ENCODE peak calls at places on chromosome 9, in nine cellular contexts. One of them, this sample, is unnamed.

GRCh38 chr9:136925414-136926153 is 19.0 kb downstream of the FBXW5 start:
- DNase-seq in HCT116: no peak
- DNase-seq in transverse colon: no peak
- DNase-seq in sigmoid colon: no peak
- DNase-seq in suprapubic skin: no peak
- DNase-seq in breast epithelium: no peak
- DNase-seq in GM23338: no peak
- DNase-seq in H1: no peak
- DNase-seq in stomach: no peak
- DNase-seq in this sample: no peak

GRCh38 chr9:8871796-8872470 is 1072.4 kb upstream of the DMAC1 start:
- DNase-seq in HCT116: no peak
- DNase-seq in transverse colon: no peak
- DNase-seq in sigmoid colon: no peak
- DNase-seq in suprapubic skin: no peak
- DNase-seq in breast epithelium: no peak
- DNase-seq in GM23338: no peak
- DNase-seq in H1: no peak
- DNase-seq in stomach: no peak
- DNase-seq in this sample: no peak

GRCh38 chr9:4530375-4530774 is 40.1 kb downstream of the SLC1A1 start:
- DNase-seq in HCT116: peak
- DNase-seq in transverse colon: no peak
- DNase-seq in sigmoid colon: no peak
- DNase-seq in suprapubic skin: no peak
- DNase-seq in breast epithelium: no peak
- DNase-seq in GM23338: no peak
- DNase-seq in H1: no peak
- DNase-seq in stomach: no peak
- DNase-seq in this sample: no peak

GRCh38 chr9:122807271-122807900 is 7.5 kb downstream of the OR1K1 start:
- DNase-seq in HCT116: no peak
- DNase-seq in transverse colon: no peak
- DNase-seq in sigmoid colon: no peak
- DNase-seq in suprapubic skin: no peak
- DNase-seq in breast epithelium: no peak
- DNase-seq in GM23338: no peak
- DNase-seq in H1: no peak
- DNase-seq in stomach: no peak
- DNase-seq in this sample: no peak

GRCh38 chr9:124716795-124717194 is 54.3 kb downstream of the NR6A1 start:
- DNase-seq in HCT116: peak
- DNase-seq in transverse colon: no peak
- DNase-seq in sigmoid colon: no peak
- DNase-seq in suprapubic skin: no peak
- DNase-seq in breast epithelium: no peak
- DNase-seq in GM23338: no peak
- DNase-seq in H1: no peak
- DNase-seq in stomach: no peak
- DNase-seq in this sample: no peak

GRCh38 chr9:120872775-120873502 is 4.0 kb downstream of the PHF19 start:
- DNase-seq in HCT116: no peak
- DNase-seq in transverse colon: no peak
- DNase-seq in sigmoid colon: no peak
- DNase-seq in suprapubic skin: no peak
- DNase-seq in breast epithelium: no peak
- DNase-seq in GM23338: no peak
- DNase-seq in H1: no peak
- DNase-seq in stomach: no peak
- DNase-seq in this sample: no peak

GRCh38 chr9:70811638-70812037 is 309.8 kb downstream of the TRPM3 start:
- DNase-seq in HCT116: no peak
- DNase-seq in transverse colon: no peak
- DNase-seq in sigmoid colon: no peak
- DNase-seq in suprapubic skin: no peak
- DNase-seq in breast epithelium: no peak
- DNase-seq in GM23338: no peak
- DNase-seq in H1: no peak
- DNase-seq in stomach: no peak
- DNase-seq in this sample: no peak

GRCh38 chr9:91089405-91090131 is 272.1 kb downstream of the AUH start:
- DNase-seq in HCT116: no peak
- DNase-seq in transverse colon: peak
- DNase-seq in sigmoid colon: peak
- DNase-seq in suprapubic skin: no peak
- DNase-seq in breast epithelium: no peak
- DNase-seq in GM23338: peak
- DNase-seq in H1: no peak
- DNase-seq in stomach: peak
- DNase-seq in this sample: no peak

GRCh38 chr9:100440071-100440470 is 13.1 kb downstream of the MSANTD3 start:
- DNase-seq in HCT116: no peak
- DNase-seq in transverse colon: no peak
- DNase-seq in sigmoid colon: no peak
- DNase-seq in suprapubic skin: no peak
- DNase-seq in breast epithelium: no peak
- DNase-seq in GM23338: no peak
- DNase-seq in H1: no peak
- DNase-seq in stomach: no peak
- DNase-seq in this sample: no peak

GRCh38 chr9:133149130-133150015 is 14.3 kb downstream of the GBGT1 start:
- DNase-seq in HCT116: peak
- DNase-seq in transverse colon: peak
- DNase-seq in sigmoid colon: peak
- DNase-seq in suprapubic skin: peak
- DNase-seq in breast epithelium: peak
- DNase-seq in GM23338: peak
- DNase-seq in H1: peak
- DNase-seq in stomach: peak
- DNase-seq in this sample: peak
- TF ChIP-seq POLR2AphosphoS5 in HCT116: peak
- TF ChIP-seq POLR2AphosphoS5 in transverse colon: peak
- TF ChIP-seq POLR2AphosphoS5 in sigmoid colon: peak
- TF ChIP-seq POLR2AphosphoS5 in suprapubic skin: peak
- TF ChIP-seq POLR2AphosphoS5 in breast epithelium: peak
- TF ChIP-seq POLR2AphosphoS5 in GM23338: peak
- TF ChIP-seq POLR2AphosphoS5 in H1: peak
- TF ChIP-seq POLR2AphosphoS5 in stomach: peak
- TF ChIP-seq POLR2AphosphoS5 in this sample: peak

GRCh38 chr9:127912296-127912695 is 4.5 kb downstream of the ST6GALNAC4 start:
- DNase-seq in HCT116: no peak
- DNase-seq in transverse colon: peak
- DNase-seq in sigmoid colon: no peak
- DNase-seq in suprapubic skin: no peak
- DNase-seq in breast epithelium: no peak
- DNase-seq in GM23338: no peak
- DNase-seq in H1: no peak
- DNase-seq in stomach: no peak
- DNase-seq in this sample: no peak
- TF ChIP-seq POLR2AphosphoS5 in HCT116: no peak
- TF ChIP-seq POLR2AphosphoS5 in transverse colon: no peak
- TF ChIP-seq POLR2AphosphoS5 in sigmoid colon: no peak
- TF ChIP-seq POLR2AphosphoS5 in suprapubic skin: no peak
- TF ChIP-seq POLR2AphosphoS5 in breast epithelium: no peak
- TF ChIP-seq POLR2AphosphoS5 in GM23338: no peak
- TF ChIP-seq POLR2AphosphoS5 in H1: no peak
- TF ChIP-seq POLR2AphosphoS5 in stomach: no peak
- TF ChIP-seq POLR2AphosphoS5 in this sample: no peak

GRCh38 chr9:113546566-113546965 is 83.0 kb downstream of the RGS3 start:
- DNase-seq in HCT116: no peak
- DNase-seq in transverse colon: no peak
- DNase-seq in sigmoid colon: peak
- DNase-seq in suprapubic skin: peak
- DNase-seq in breast epithelium: no peak
- DNase-seq in GM23338: no peak
- DNase-seq in H1: no peak
- DNase-seq in stomach: no peak
- DNase-seq in this sample: no peak

GRCh38 chr9:113545068-113545467 is 81.5 kb downstream of the RGS3 start:
- DNase-seq in HCT116: no peak
- DNase-seq in transverse colon: no peak
- DNase-seq in sigmoid colon: peak
- DNase-seq in suprapubic skin: no peak
- DNase-seq in breast epithelium: no peak
- DNase-seq in GM23338: no peak
- DNase-seq in H1: no peak
- DNase-seq in stomach: no peak
- DNase-seq in this sample: no peak

GRCh38 chr9:113544001-113544340 is 80.4 kb downstream of the RGS3 start:
- DNase-seq in HCT116: no peak
- DNase-seq in transverse colon: no peak
- DNase-seq in sigmoid colon: no peak
- DNase-seq in suprapubic skin: no peak
- DNase-seq in breast epithelium: no peak
- DNase-seq in GM23338: no peak
- DNase-seq in H1: no peak
- DNase-seq in stomach: no peak
- DNase-seq in this sample: no peak

GRCh38 chr9:113547501-113547900 is 84.0 kb downstream of the RGS3 start:
- DNase-seq in HCT116: no peak
- DNase-seq in transverse colon: no peak
- DNase-seq in sigmoid colon: no peak
- DNase-seq in suprapubic skin: no peak
- DNase-seq in breast epithelium: no peak
- DNase-seq in GM23338: no peak
- DNase-seq in H1: no peak
- DNase-seq in stomach: no peak
- DNase-seq in this sample: no peak

GRCh38 chr9:113548221-113549041 is 84.9 kb downstream of the RGS3 start:
- DNase-seq in HCT116: no peak
- DNase-seq in transverse colon: peak
- DNase-seq in sigmoid colon: peak
- DNase-seq in suprapubic skin: no peak
- DNase-seq in breast epithelium: peak
- DNase-seq in GM23338: peak
- DNase-seq in H1: no peak
- DNase-seq in stomach: peak
- DNase-seq in this sample: no peak
- TF ChIP-seq POLR2AphosphoS5 in HCT116: no peak
- TF ChIP-seq POLR2AphosphoS5 in transverse colon: no peak
- TF ChIP-seq POLR2AphosphoS5 in sigmoid colon: no peak
- TF ChIP-seq POLR2AphosphoS5 in suprapubic skin: no peak
- TF ChIP-seq POLR2AphosphoS5 in breast epithelium: no peak
- TF ChIP-seq POLR2AphosphoS5 in GM23338: no peak
- TF ChIP-seq POLR2AphosphoS5 in H1: no peak
- TF ChIP-seq POLR2AphosphoS5 in stomach: peak
- TF ChIP-seq POLR2AphosphoS5 in this sample: no peak

GRCh38 chr9:77163889-77164288 is 13.4 kb upstream of the VPS13A start:
- DNase-seq in HCT116: no peak
- DNase-seq in transverse colon: no peak
- DNase-seq in sigmoid colon: no peak
- DNase-seq in suprapubic skin: no peak
- DNase-seq in breast epithelium: no peak
- DNase-seq in GM23338: no peak
- DNase-seq in H1: no peak
- DNase-seq in stomach: no peak
- DNase-seq in this sample: no peak
- TF ChIP-seq POLR2AphosphoS5 in HCT116: no peak
- TF ChIP-seq POLR2AphosphoS5 in transverse colon: no peak
- TF ChIP-seq POLR2AphosphoS5 in sigmoid colon: no peak
- TF ChIP-seq POLR2AphosphoS5 in suprapubic skin: no peak
- TF ChIP-seq POLR2AphosphoS5 in breast epithelium: no peak
- TF ChIP-seq POLR2AphosphoS5 in GM23338: no peak
- TF ChIP-seq POLR2AphosphoS5 in H1: no peak
- TF ChIP-seq POLR2AphosphoS5 in stomach: no peak
- TF ChIP-seq POLR2AphosphoS5 in this sample: no peak

GRCh38 chr9:38144421-38144820 is 75.4 kb upstream of the SHB start:
- DNase-seq in HCT116: no peak
- DNase-seq in transverse colon: no peak
- DNase-seq in sigmoid colon: no peak
- DNase-seq in suprapubic skin: no peak
- DNase-seq in breast epithelium: no peak
- DNase-seq in GM23338: no peak
- DNase-seq in H1: no peak
- DNase-seq in stomach: no peak
- DNase-seq in this sample: no peak

GRCh38 chr9:38142201-38142600 is 73.2 kb upstream of the SHB start:
- DNase-seq in HCT116: no peak
- DNase-seq in transverse colon: no peak
- DNase-seq in sigmoid colon: no peak
- DNase-seq in suprapubic skin: no peak
- DNase-seq in breast epithelium: no peak
- DNase-seq in GM23338: no peak
- DNase-seq in H1: no peak
- DNase-seq in stomach: no peak
- DNase-seq in this sample: no peak

GRCh38 chr9:38149647-38150046 is 80.6 kb upstream of the SHB start:
- DNase-seq in HCT116: no peak
- DNase-seq in transverse colon: no peak
- DNase-seq in sigmoid colon: peak
- DNase-seq in suprapubic skin: no peak
- DNase-seq in breast epithelium: no peak
- DNase-seq in GM23338: no peak
- DNase-seq in H1: no peak
- DNase-seq in stomach: no peak
- DNase-seq in this sample: no peak

GRCh38 chr9:38145526-38146053 is 76.6 kb upstream of the SHB start:
- DNase-seq in HCT116: no peak
- DNase-seq in transverse colon: no peak
- DNase-seq in sigmoid colon: no peak
- DNase-seq in suprapubic skin: no peak
- DNase-seq in breast epithelium: no peak
- DNase-seq in GM23338: peak
- DNase-seq in H1: no peak
- DNase-seq in stomach: no peak
- DNase-seq in this sample: no peak

GRCh38 chr9:38146844-38147243 is 77.8 kb upstream of the SHB start:
- DNase-seq in HCT116: no peak
- DNase-seq in transverse colon: no peak
- DNase-seq in sigmoid colon: no peak
- DNase-seq in suprapubic skin: no peak
- DNase-seq in breast epithelium: no peak
- DNase-seq in GM23338: no peak
- DNase-seq in H1: no peak
- DNase-seq in stomach: no peak
- DNase-seq in this sample: no peak
- TF ChIP-seq POLR2AphosphoS5 in HCT116: no peak
- TF ChIP-seq POLR2AphosphoS5 in transverse colon: no peak
- TF ChIP-seq POLR2AphosphoS5 in sigmoid colon: no peak
- TF ChIP-seq POLR2AphosphoS5 in suprapubic skin: no peak
- TF ChIP-seq POLR2AphosphoS5 in breast epithelium: no peak
- TF ChIP-seq POLR2AphosphoS5 in GM23338: no peak
- TF ChIP-seq POLR2AphosphoS5 in H1: no peak
- TF ChIP-seq POLR2AphosphoS5 in stomach: no peak
- TF ChIP-seq POLR2AphosphoS5 in this sample: no peak

This sample was measured in GM12891.